ENCODE peak calls at places on chromosomes 3 and 15, in nine cellular contexts. R is GM06990, C is tibial nerve, B is heart right ventricle, I is BJ, G is Peyer's patch, H is endothelial cell of umbilical vein, M is small intestine, D is fibroblast of pulmonary artery. P is an unnamed sample.

GRCh38 chr3:138439646-138440045 is 5.2 kb downstream of the ESYT3 start:
- DNase-seq in R (no peak), H (no peak), D (no peak), I (no peak), M (no peak), B (no peak), C (no peak), G (no peak), P (no peak)

GRCh38 chr15:62545392-62546227 is 380.5 kb upstream of the C2CD4B start:
- DNase-seq in M (peak), R (no peak), H (no peak), G (no peak), D (peak), B (peak), C (peak), I (peak), P (no peak)

GRCh38 chr3:48306290-48306689 is 27.2 kb downstream of the SPINK8 start:
- DNase-seq in D (no peak), H (no peak), M (no peak), G (no peak), B (no peak), R (no peak), I (no peak), C (no peak), P (no peak)

GRCh38 chr3:124926426-124927116 is 8.0 kb downstream of the MUC13 start:
- DNase-seq in I (no peak), B (no peak), R (no peak), D (no peak), G (no peak), M (peak), H (no peak), C (no peak), P (no peak)

GRCh38 chr3:30007668-30008067 is 598.7 kb upstream of the TGFBR2 start:
- DNase-seq in C (no peak), H (peak), R (no peak), B (no peak), D (no peak), M (no peak), I (no peak), G (no peak), P (no peak)

GRCh38 chr3:43254125-43254524 is 32.2 kb upstream of the SNRK start:
- DNase-seq in R (no peak), H (no peak), C (no peak), B (no peak), D (no peak), I (no peak), M (no peak), G (no peak), P (no peak)

GRCh38 chr3:159764211-159765024 is 224.2 kb upstream of the IL12A start:
- DNase-seq in G (no peak), R (peak), B (peak), H (no peak), D (peak), C (no peak), I (no peak), M (peak), P (peak)

GRCh38 chr15:26773485-26773877 is 615 bp upstream of the GABRB3 start:
- DNase-seq in B (no peak), C (no peak), I (no peak), D (no peak), G (no peak), R (no peak), H (no peak), M (no peak), P (no peak)

GRCh38 chr3:29152379-29152778 is 128.5 kb upstream of the RBMS3 start:
- DNase-seq in C (no peak), G (no peak), D (no peak), M (no peak), H (no peak), R (no peak), I (no peak), B (no peak), P (no peak)

GRCh38 chr15:40477703-40478269 is 7.0 kb downstream of the CHST14 start:
- DNase-seq in C (no peak), H (no peak), R (no peak), I (no peak), B (no peak), M (no peak), D (no peak), G (no peak), P (no peak)

GRCh38 chr3:44076221-44076829 is 165.4 kb upstream of the TOPAZ1 start:
- DNase-seq in B (no peak), M (no peak), C (no peak), D (no peak), H (no peak), R (no peak), G (no peak), I (no peak), P (no peak)

GRCh38 chr3:184688251-184688851 is 23.5 kb downstream of the MAGEF1 start:
- DNase-seq in H (no peak), M (no peak), C (no peak), I (peak), R (no peak), G (no peak), D (peak), B (no peak), P (peak)

GRCh38 chr15:58425834-58426233 is 6.0 kb upstream of the LIPC start:
- DNase-seq in I (no peak), C (no peak), G (no peak), R (no peak), H (no peak), M (no peak), B (no peak), D (no peak), P (no peak)

GRCh38 chr15:85329561-85330421 is 50.6 kb upstream of the AKAP13 start:
- DNase-seq in M (peak), R (peak), H (no peak), D (peak), B (peak), C (no peak), G (peak), I (no peak), P (no peak)

GRCh38 chr3:193805448-193805847 is 212.4 kb downstream of the OPA1 start:
- DNase-seq in B (peak), M (peak), R (no peak), H (peak), D (peak), I (no peak), C (peak), G (no peak), P (peak)

GRCh38 chr15:64687167-64688085 is 88.0 kb downstream of the RBPMS2 start:
- DNase-seq in H (no peak), C (no peak), G (no peak), D (no peak), I (no peak), B (no peak), M (no peak), R (no peak), P (no peak)

GRCh38 chr15:32849769-32850668 is 132.2 kb downstream of the GREM1 start:
- DNase-seq in C (no peak), D (peak), I (peak), H (no peak), G (no peak), R (no peak), M (no peak), B (no peak), P (peak)

GRCh38 chr3:43537206-43537605 is 84.6 kb downstream of the ANO10 start:
- DNase-seq in I (no peak), M (no peak), H (no peak), G (no peak), B (no peak), C (no peak), D (no peak), R (no peak), P (no peak)

GRCh38 chr3:118900737-118901525 is 133.7 kb downstream of the IGSF11 start:
- DNase-seq in G (no peak), B (no peak), R (no peak), M (no peak), C (no peak), H (no peak), D (no peak), I (no peak), P (no peak)

GRCh38 chr15:59170295-59170881 is 36.3 kb upstream of the LDHAL6B start:
- DNase-seq in G (no peak), C (no peak), B (peak), H (peak), I (peak), M (no peak), R (no peak), D (peak), P (no peak)

GRCh38 chr3:134462236-134463059 is 23.3 kb downstream of the ANAPC13 start:
- DNase-seq in G (no peak), C (no peak), B (no peak), D (peak), R (no peak), I (peak), H (peak), M (no peak), P (peak)

GRCh38 chr3:23702198-23702597 is 103.6 kb upstream of the UBE2E1 start:
- DNase-seq in H (peak), B (no peak), C (no peak), D (no peak), M (no peak), G (no peak), I (no peak), R (no peak), P (no peak)

GRCh38 chr15:66873856-66874255 is 171.8 kb downstream of the SMAD6 start:
- DNase-seq in B (no peak), H (no peak), M (no peak), G (no peak), D (no peak), I (no peak), C (no peak), R (no peak), P (no peak)

GRCh38 chr15:63292241-63292640 is 14.8 kb downstream of the APH1B start:
- DNase-seq in I (no peak), B (no peak), R (no peak), G (no peak), C (no peak), M (no peak), D (no peak), H (no peak), P (no peak)

GRCh38 chr3:72445827-72446405 is 402.3 kb downstream of the SHQ1 start:
- DNase-seq in C (no peak), M (no peak), D (no peak), G (no peak), R (no peak), H (peak), B (no peak), I (no peak), P (no peak)
- H3K4me3 ChIP-seq in C (peak), M (peak), D (peak), G (peak), R (peak), H (peak), B (peak), I (peak), P (peak)

GRCh38 chr3:179452166-179452544 is 885 bp upstream of the GNB4 start:
- DNase-seq in B (no peak), H (peak), G (no peak), C (no peak), D (peak), I (no peak), R (no peak), M (no peak), P (peak)
- H3K4me3 ChIP-seq in B (no peak), H (peak), G (peak), C (peak), D (peak), I (peak), R (no peak), M (no peak), P (peak)

GRCh38 chr3:166613365-166613764 is 766.7 kb downstream of the ZBBX start:
- DNase-seq in R (no peak), G (no peak), H (no peak), M (no peak), I (no peak), D (no peak), C (no peak), B (no peak), P (no peak)

GRCh38 chr3:166606988-166607387 is 769.8 kb upstream of the BCHE start:
- DNase-seq in C (no peak), M (no peak), G (no peak), D (no peak), R (no peak), H (no peak), I (no peak), B (no peak), P (no peak)

GRCh38 chr3:166608132-166608531 is 770.9 kb upstream of the BCHE start:
- DNase-seq in R (no peak), M (no peak), G (no peak), H (no peak), C (no peak), I (no peak), D (no peak), B (no peak), P (no peak)
- H3K4me3 ChIP-seq in R (no peak), M (no peak), G (no peak), H (no peak), C (no peak), I (no peak), D (no peak), B (no peak), P (no peak)

GRCh38 chr15:65862682-65863081 is 6.6 kb upstream of the RAB11A start:
- DNase-seq in D (peak), R (peak), H (peak), M (peak), B (no peak), I (no peak), C (no peak), G (no peak), P (no peak)
- H3K4me3 ChIP-seq in D (no peak), R (no peak), H (no peak), M (no peak), B (no peak), I (no peak), C (no peak), G (no peak), P (no peak)

DNA sequence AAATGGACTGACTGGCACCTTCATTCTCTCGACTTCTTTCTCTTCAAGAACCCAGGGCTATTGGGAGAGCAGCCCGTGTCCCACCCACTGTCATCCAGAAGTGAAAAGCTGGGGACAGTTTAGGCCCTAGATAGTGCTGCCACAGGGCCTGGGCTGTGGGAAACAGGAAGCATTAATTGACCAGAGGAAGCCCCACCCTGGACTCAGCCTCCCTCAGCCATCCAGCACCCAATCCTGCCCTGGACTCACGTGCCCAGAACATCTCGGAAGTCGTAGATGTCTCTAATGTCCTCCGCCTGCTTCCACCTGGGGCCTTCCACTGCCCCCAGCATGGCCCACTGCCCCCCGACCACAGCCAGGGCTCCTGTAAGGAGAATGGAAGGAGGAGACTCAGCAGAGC is 2.3 kb downstream of the CAMK1 start:
- DNase-seq in B (no peak), C (no peak), G (no peak), R (no peak), I (no peak), D (no peak), H (no peak), M (no peak), P (no peak)
- H3K4me3 ChIP-seq in B (no peak), C (no peak), G (no peak), R (no peak), I (no peak), D (no peak), H (no peak), M (no peak), P (no peak)

GRCh38 chr3:88032245-88032644 is 26.6 kb downstream of the CGGBP1 start:
- DNase-seq in I (no peak), H (no peak), M (no peak), R (no peak), C (no peak), G (no peak), D (no peak), B (no peak), P (no peak)
- H3K4me3 ChIP-seq in I (peak), H (peak), M (peak), R (no peak), C (peak), G (peak), D (peak), B (peak), P (peak)

DNA sequence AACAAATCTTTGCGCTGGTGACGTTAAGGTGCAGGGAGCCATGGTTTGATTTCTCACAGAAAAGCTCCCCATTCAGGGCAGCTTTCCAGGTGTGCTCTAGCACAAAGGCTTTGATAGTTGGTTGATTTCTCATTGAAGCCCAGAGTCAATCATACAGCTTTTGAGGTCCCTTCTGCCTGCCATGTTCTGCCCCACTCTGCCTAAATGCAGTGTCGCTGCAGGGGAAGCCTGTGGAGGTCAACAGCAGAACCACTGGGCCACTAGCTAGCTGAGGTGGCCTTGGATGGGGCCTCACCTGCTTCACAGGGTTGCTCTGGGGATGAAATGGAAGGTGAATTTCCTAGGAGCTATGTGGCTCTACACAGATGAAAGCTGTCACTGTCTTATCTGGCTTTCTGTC is 278.3 kb downstream of the TLE3 start:
- DNase-seq in D (no peak), C (no peak), B (no peak), M (no peak), I (no peak), H (no peak), R (no peak), G (no peak), P (no peak)
- H3K4me3 ChIP-seq in D (no peak), C (no peak), B (no peak), M (no peak), I (no peak), H (no peak), R (no peak), G (no peak), P (no peak)